ENCODE peak calls at places on chromosomes 4 and X, in four cellular contexts. One of them, this sample, is unnamed.

GRCh38 chr4:184269879-184270430 is 52.3 kb upstream of the ENPP6 start:
- DNase-seq in omental fat pad: no peak
- DNase-seq in GM23338: no peak
- DNase-seq in AG08395: no peak
- DNase-seq in this sample: no peak

GRCh38 chr4:158208931-158209640 is 1.2 kb upstream of the TMEM144 start:
- DNase-seq in omental fat pad: no peak
- DNase-seq in GM23338: peak; percentile 14
- DNase-seq in AG08395: no peak
- DNase-seq in this sample: peak; percentile 2

GRCh38 chr4:99033956-99034355 is 38.4 kb downstream of the METAP1 start:
- DNase-seq in omental fat pad: no peak
- DNase-seq in GM23338: no peak
- DNase-seq in AG08395: peak; percentile 10
- DNase-seq in this sample: no peak

GRCh38 chrX:46573331-46573895 is at the start of gene CHST7:
- DNase-seq in omental fat pad: no peak
- DNase-seq in GM23338: peak; percentile 76
- DNase-seq in AG08395: peak; percentile 54
- DNase-seq in this sample: peak; percentile 90

GRCh38 chr4:20464381-20464780 is 212.7 kb downstream of the SLIT2 start:
- DNase-seq in omental fat pad: no peak
- DNase-seq in GM23338: no peak
- DNase-seq in AG08395: peak; percentile 53
- DNase-seq in this sample: no peak

GRCh38 chr4:165402375-165402774 is 23.6 kb downstream of the CPE start:
- DNase-seq in omental fat pad: no peak
- DNase-seq in GM23338: peak; percentile 17
- DNase-seq in AG08395: no peak
- DNase-seq in this sample: no peak

GRCh38 chr4:51885371-51885770 is 42.4 kb downstream of the DCUN1D4 start:
- DNase-seq in omental fat pad: no peak
- DNase-seq in GM23338: peak; percentile 77
- DNase-seq in AG08395: peak; percentile 43
- DNase-seq in this sample: peak; percentile 42

GRCh38 chrX:63128509-63128908 is 222.6 kb downstream of the SPIN4 start:
- DNase-seq in omental fat pad: no peak
- DNase-seq in GM23338: peak; percentile 33
- DNase-seq in AG08395: no peak
- DNase-seq in this sample: no peak

GRCh38 chr4:163332526-163333405 is at the start of gene NPY1R:
- DNase-seq in omental fat pad: no peak
- DNase-seq in GM23338: peak; percentile 89
- DNase-seq in AG08395: peak; percentile 78
- DNase-seq in this sample: peak; percentile 88

GRCh38 chr4:159101983-159102622 is 776 bp upstream of the RAPGEF2 start:
- DNase-seq in omental fat pad: no peak
- DNase-seq in GM23338: peak; percentile 49
- DNase-seq in AG08395: peak; percentile 13
- DNase-seq in this sample: peak; percentile 23

GRCh38 chrX:50448565-50448964 is 22.1 kb downstream of the DGKK start:
- DNase-seq in omental fat pad: no peak
- DNase-seq in GM23338: peak; percentile 41
- DNase-seq in AG08395: no peak
- DNase-seq in this sample: peak; percentile 58

GRCh38 chr4:88938138-88938537 is 118.8 kb downstream of the FAM13A start:
- DNase-seq in omental fat pad: no peak
- DNase-seq in GM23338: peak; percentile 11
- DNase-seq in AG08395: peak; percentile 79
- DNase-seq in this sample: no peak

GRCh38 chrX:16462912-16463311 is 187.0 kb upstream of the S100G start:
- DNase-seq in omental fat pad: no peak
- DNase-seq in GM23338: no peak
- DNase-seq in AG08395: peak; percentile 72
- DNase-seq in this sample: no peak

GRCh38 chr4:121510260-121510942 is 129.6 kb upstream of the QRFPR start:
- DNase-seq in omental fat pad: no peak
- DNase-seq in GM23338: no peak
- DNase-seq in AG08395: no peak
- DNase-seq in this sample: no peak

GRCh38 chrX:31580227-31580626 is 508.4 kb upstream of the FTHL17 start:
- DNase-seq in omental fat pad: no peak
- DNase-seq in GM23338: peak; percentile 8
- DNase-seq in AG08395: no peak
- DNase-seq in this sample: peak; percentile 9

GRCh38 chr4:141229408-141230101 is 8.9 kb downstream of the ZNF330 start:
- DNase-seq in omental fat pad: no peak
- DNase-seq in GM23338: no peak
- DNase-seq in AG08395: no peak
- DNase-seq in this sample: no peak

GRCh38 chrX:107674480-107675364 is 46.4 kb downstream of the PRPS1 start:
- DNase-seq in omental fat pad: no peak
- DNase-seq in GM23338: no peak
- DNase-seq in AG08395: peak; percentile 39
- DNase-seq in this sample: no peak

GRCh38 chrX:24702362-24703184 is 8.9 kb downstream of the POLA1 start:
- DNase-seq in omental fat pad: no peak
- DNase-seq in GM23338: no peak
- DNase-seq in AG08395: no peak
- DNase-seq in this sample: no peak

GRCh38 chr4:109754093-109754857 is 24.4 kb upstream of the PLA2G12A start:
- DNase-seq in omental fat pad: no peak
- DNase-seq in GM23338: no peak
- DNase-seq in AG08395: no peak
- DNase-seq in this sample: peak; percentile 21

GRCh38 chr4:165158762-165159161 is 46.1 kb upstream of the TMEM192 start:
- DNase-seq in omental fat pad: no peak
- DNase-seq in GM23338: no peak
- DNase-seq in AG08395: no peak
- DNase-seq in this sample: no peak

GRCh38 chr4:41360214-41360910 is 103.6 kb downstream of the UCHL1 start:
- DNase-seq in omental fat pad: no peak
- DNase-seq in GM23338: peak; percentile 74
- DNase-seq in AG08395: peak; percentile 60
- DNase-seq in this sample: peak; percentile 74

GRCh38 chr4:17773125-17773698 is 8.2 kb downstream of the FAM184B start:
- DNase-seq in omental fat pad: no peak
- DNase-seq in GM23338: no peak
- DNase-seq in AG08395: no peak
- DNase-seq in this sample: no peak

GRCh38 chr4:98568896-98569663 is 89.3 kb downstream of the TSPAN5 start:
- DNase-seq in omental fat pad: no peak
- DNase-seq in GM23338: no peak
- DNase-seq in AG08395: no peak
- DNase-seq in this sample: no peak

GRCh38 chr4:74598611-74599325 is 153.8 kb downstream of the AREG start:
- DNase-seq in omental fat pad: no peak
- DNase-seq in GM23338: no peak
- DNase-seq in AG08395: no peak
- DNase-seq in this sample: no peak

GRCh38 chr4:125388653-125389052 is 73.9 kb downstream of the FAT4 start:
- DNase-seq in omental fat pad: no peak
- DNase-seq in GM23338: no peak
- DNase-seq in AG08395: peak; percentile 18
- DNase-seq in this sample: no peak

GRCh38 chr4:31045151-31045550 is 325.0 kb downstream of the PCDH7 start:
- DNase-seq in omental fat pad: no peak
- DNase-seq in GM23338: no peak
- DNase-seq in AG08395: no peak
- DNase-seq in this sample: no peak

This sample was measured in ELF-1.